ENCODE peak calls at places on chromosomes 1 and 21, in ten cellular contexts. One of them, this sample, is unnamed.

GRCh38 chr1:211928993-211929637 is 98.6 kb upstream of the LPGAT1 start:
- DNase-seq in NCI-H1436: peak; percentile 73
- DNase-seq in myocyte: no peak
- DNase-seq in CD4-positive, alpha-beta memory T cell: no peak
- DNase-seq in activated T-helper 1 cell treated with Interleukin-2 at 50 U/mL for 16 hours: no peak
- DNase-seq in T-helper 2 cell: no peak
- DNase-seq in stimulated activated CD4-positive, alpha-beta T cell treated with anti-CD3 and anti-CD28 coated beads, Interleukin-1b, Interleukin-23, amount 100 ng/mL, for 1 hour: no peak
- DNase-seq in NCI-H1092: no peak
- DNase-seq in psoas muscle: no peak
- DNase-seq in non-pigmented ciliary epithelial cell: no peak
- DNase-seq in this sample: peak; percentile 66

GRCh38 chr1:12369258-12369657 is 139.4 kb downstream of the VPS13D start:
- DNase-seq in NCI-H1436: no peak
- DNase-seq in myocyte: no peak
- DNase-seq in CD4-positive, alpha-beta memory T cell: no peak
- DNase-seq in activated T-helper 1 cell treated with Interleukin-2 at 50 U/mL for 16 hours: no peak
- DNase-seq in T-helper 2 cell: no peak
- DNase-seq in stimulated activated CD4-positive, alpha-beta T cell treated with anti-CD3 and anti-CD28 coated beads, Interleukin-1b, Interleukin-23, amount 100 ng/mL, for 1 hour: no peak
- DNase-seq in NCI-H1092: no peak
- DNase-seq in psoas muscle: no peak
- DNase-seq in non-pigmented ciliary epithelial cell: no peak
- DNase-seq in this sample: no peak

GRCh38 chr1:187047298-187047697 is 218.5 kb downstream of the PLA2G4A start:
- DNase-seq in NCI-H1436: no peak
- DNase-seq in myocyte: no peak
- DNase-seq in CD4-positive, alpha-beta memory T cell: no peak
- DNase-seq in activated T-helper 1 cell treated with Interleukin-2 at 50 U/mL for 16 hours: no peak
- DNase-seq in T-helper 2 cell: no peak
- DNase-seq in stimulated activated CD4-positive, alpha-beta T cell treated with anti-CD3 and anti-CD28 coated beads, Interleukin-1b, Interleukin-23, amount 100 ng/mL, for 1 hour: no peak
- DNase-seq in NCI-H1092: no peak
- DNase-seq in psoas muscle: no peak
- DNase-seq in non-pigmented ciliary epithelial cell: no peak
- DNase-seq in this sample: no peak

GRCh38 chr1:18532390-18533170 is 51.9 kb downstream of the KLHDC7A start:
- DNase-seq in NCI-H1436: no peak
- DNase-seq in myocyte: no peak
- DNase-seq in CD4-positive, alpha-beta memory T cell: no peak
- DNase-seq in activated T-helper 1 cell treated with Interleukin-2 at 50 U/mL for 16 hours: no peak
- DNase-seq in T-helper 2 cell: no peak
- DNase-seq in stimulated activated CD4-positive, alpha-beta T cell treated with anti-CD3 and anti-CD28 coated beads, Interleukin-1b, Interleukin-23, amount 100 ng/mL, for 1 hour: no peak
- DNase-seq in NCI-H1092: no peak
- DNase-seq in psoas muscle: no peak
- DNase-seq in non-pigmented ciliary epithelial cell: no peak
- DNase-seq in this sample: no peak

GRCh38 chr1:91622586-91622985 is 121.9 kb downstream of the CDC7 start:
- DNase-seq in NCI-H1436: no peak
- DNase-seq in myocyte: no peak
- DNase-seq in CD4-positive, alpha-beta memory T cell: no peak
- DNase-seq in activated T-helper 1 cell treated with Interleukin-2 at 50 U/mL for 16 hours: no peak
- DNase-seq in T-helper 2 cell: no peak
- DNase-seq in stimulated activated CD4-positive, alpha-beta T cell treated with anti-CD3 and anti-CD28 coated beads, Interleukin-1b, Interleukin-23, amount 100 ng/mL, for 1 hour: no peak
- DNase-seq in NCI-H1092: no peak
- DNase-seq in psoas muscle: peak; percentile 64
- DNase-seq in non-pigmented ciliary epithelial cell: no peak
- DNase-seq in this sample: no peak

GRCh38 chr1:101316276-101316675 is 79.5 kb downstream of the S1PR1 start:
- DNase-seq in NCI-H1436: no peak
- DNase-seq in myocyte: peak; percentile 33
- DNase-seq in CD4-positive, alpha-beta memory T cell: no peak
- DNase-seq in activated T-helper 1 cell treated with Interleukin-2 at 50 U/mL for 16 hours: no peak
- DNase-seq in T-helper 2 cell: no peak
- DNase-seq in stimulated activated CD4-positive, alpha-beta T cell treated with anti-CD3 and anti-CD28 coated beads, Interleukin-1b, Interleukin-23, amount 100 ng/mL, for 1 hour: no peak
- DNase-seq in NCI-H1092: peak; percentile 46
- DNase-seq in psoas muscle: no peak
- DNase-seq in non-pigmented ciliary epithelial cell: no peak
- DNase-seq in this sample: no peak

GRCh38 chr1:160795951-160796383 is at the start of gene LY9:
- DNase-seq in NCI-H1436: no peak
- DNase-seq in myocyte: peak; percentile 20
- DNase-seq in CD4-positive, alpha-beta memory T cell: peak; percentile 96
- DNase-seq in activated T-helper 1 cell treated with Interleukin-2 at 50 U/mL for 16 hours: peak; percentile 62
- DNase-seq in T-helper 2 cell: peak; percentile 99
- DNase-seq in stimulated activated CD4-positive, alpha-beta T cell treated with anti-CD3 and anti-CD28 coated beads, Interleukin-1b, Interleukin-23, amount 100 ng/mL, for 1 hour: peak; percentile 72
- DNase-seq in NCI-H1092: no peak
- DNase-seq in psoas muscle: no peak
- DNase-seq in non-pigmented ciliary epithelial cell: no peak
- DNase-seq in this sample: no peak

GRCh38 chr1:179310721-179311120 is 17.1 kb downstream of the SOAT1 start:
- DNase-seq in NCI-H1436: no peak
- DNase-seq in myocyte: peak; percentile 27
- DNase-seq in CD4-positive, alpha-beta memory T cell: no peak
- DNase-seq in activated T-helper 1 cell treated with Interleukin-2 at 50 U/mL for 16 hours: no peak
- DNase-seq in T-helper 2 cell: no peak
- DNase-seq in stimulated activated CD4-positive, alpha-beta T cell treated with anti-CD3 and anti-CD28 coated beads, Interleukin-1b, Interleukin-23, amount 100 ng/mL, for 1 hour: no peak
- DNase-seq in NCI-H1092: no peak
- DNase-seq in psoas muscle: no peak
- DNase-seq in non-pigmented ciliary epithelial cell: peak; percentile 72
- DNase-seq in this sample: no peak

GRCh38 chr1:170583186-170583585 is 51.2 kb downstream of the GORAB start:
- DNase-seq in NCI-H1436: no peak
- DNase-seq in myocyte: no peak
- DNase-seq in CD4-positive, alpha-beta memory T cell: no peak
- DNase-seq in activated T-helper 1 cell treated with Interleukin-2 at 50 U/mL for 16 hours: no peak
- DNase-seq in T-helper 2 cell: no peak
- DNase-seq in stimulated activated CD4-positive, alpha-beta T cell treated with anti-CD3 and anti-CD28 coated beads, Interleukin-1b, Interleukin-23, amount 100 ng/mL, for 1 hour: no peak
- DNase-seq in NCI-H1092: no peak
- DNase-seq in psoas muscle: no peak
- DNase-seq in non-pigmented ciliary epithelial cell: no peak
- DNase-seq in this sample: no peak

GRCh38 chr21:33080776-33081175 is 10.8 kb downstream of the OLIG1 start:
- DNase-seq in NCI-H1436: no peak
- DNase-seq in myocyte: peak; percentile 55
- DNase-seq in CD4-positive, alpha-beta memory T cell: no peak
- DNase-seq in activated T-helper 1 cell treated with Interleukin-2 at 50 U/mL for 16 hours: no peak
- DNase-seq in T-helper 2 cell: no peak
- DNase-seq in stimulated activated CD4-positive, alpha-beta T cell treated with anti-CD3 and anti-CD28 coated beads, Interleukin-1b, Interleukin-23, amount 100 ng/mL, for 1 hour: no peak
- DNase-seq in NCI-H1092: no peak
- DNase-seq in psoas muscle: no peak
- DNase-seq in non-pigmented ciliary epithelial cell: no peak
- DNase-seq in this sample: no peak

GRCh38 chr1:6140413-6140812 is 39.7 kb downstream of the CHD5 start:
- DNase-seq in NCI-H1436: no peak
- DNase-seq in myocyte: no peak
- DNase-seq in CD4-positive, alpha-beta memory T cell: no peak
- DNase-seq in activated T-helper 1 cell treated with Interleukin-2 at 50 U/mL for 16 hours: no peak
- DNase-seq in T-helper 2 cell: no peak
- DNase-seq in stimulated activated CD4-positive, alpha-beta T cell treated with anti-CD3 and anti-CD28 coated beads, Interleukin-1b, Interleukin-23, amount 100 ng/mL, for 1 hour: no peak
- DNase-seq in NCI-H1092: no peak
- DNase-seq in psoas muscle: no peak
- DNase-seq in non-pigmented ciliary epithelial cell: no peak
- DNase-seq in this sample: no peak

GRCh38 chr21:45466330-45467220 is 61.6 kb downstream of the COL18A1 start:
- DNase-seq in NCI-H1436: no peak
- DNase-seq in myocyte: peak; percentile 57
- DNase-seq in CD4-positive, alpha-beta memory T cell: no peak
- DNase-seq in activated T-helper 1 cell treated with Interleukin-2 at 50 U/mL for 16 hours: no peak
- DNase-seq in T-helper 2 cell: no peak
- DNase-seq in stimulated activated CD4-positive, alpha-beta T cell treated with anti-CD3 and anti-CD28 coated beads, Interleukin-1b, Interleukin-23, amount 100 ng/mL, for 1 hour: no peak
- DNase-seq in NCI-H1092: no peak
- DNase-seq in psoas muscle: peak; percentile 10
- DNase-seq in non-pigmented ciliary epithelial cell: no peak
- DNase-seq in this sample: no peak

GRCh38 chr1:6459850-6460265 is 6.1 kb downstream of the TNFRSF25 start:
- DNase-seq in NCI-H1436: no peak
- DNase-seq in myocyte: no peak
- DNase-seq in CD4-positive, alpha-beta memory T cell: peak; percentile 74
- DNase-seq in activated T-helper 1 cell treated with Interleukin-2 at 50 U/mL for 16 hours: peak; percentile 58
- DNase-seq in T-helper 2 cell: peak; percentile 65
- DNase-seq in stimulated activated CD4-positive, alpha-beta T cell treated with anti-CD3 and anti-CD28 coated beads, Interleukin-1b, Interleukin-23, amount 100 ng/mL, for 1 hour: peak; percentile 47
- DNase-seq in NCI-H1092: no peak
- DNase-seq in psoas muscle: no peak
- DNase-seq in non-pigmented ciliary epithelial cell: no peak
- DNase-seq in this sample: no peak

GRCh38 chr1:31551206-31551605 is 25.1 kb upstream of the TINAGL1 start:
- DNase-seq in NCI-H1436: no peak
- DNase-seq in myocyte: no peak
- DNase-seq in CD4-positive, alpha-beta memory T cell: no peak
- DNase-seq in activated T-helper 1 cell treated with Interleukin-2 at 50 U/mL for 16 hours: no peak
- DNase-seq in T-helper 2 cell: no peak
- DNase-seq in stimulated activated CD4-positive, alpha-beta T cell treated with anti-CD3 and anti-CD28 coated beads, Interleukin-1b, Interleukin-23, amount 100 ng/mL, for 1 hour: no peak
- DNase-seq in NCI-H1092: no peak
- DNase-seq in psoas muscle: no peak
- DNase-seq in non-pigmented ciliary epithelial cell: no peak
- DNase-seq in this sample: no peak

GRCh38 chr1:12666141-12666735 is 22.4 kb downstream of the AADACL4 start:
- DNase-seq in NCI-H1436: no peak
- DNase-seq in myocyte: no peak
- DNase-seq in CD4-positive, alpha-beta memory T cell: no peak
- DNase-seq in activated T-helper 1 cell treated with Interleukin-2 at 50 U/mL for 16 hours: no peak
- DNase-seq in T-helper 2 cell: no peak
- DNase-seq in stimulated activated CD4-positive, alpha-beta T cell treated with anti-CD3 and anti-CD28 coated beads, Interleukin-1b, Interleukin-23, amount 100 ng/mL, for 1 hour: no peak
- DNase-seq in NCI-H1092: no peak
- DNase-seq in psoas muscle: no peak
- DNase-seq in non-pigmented ciliary epithelial cell: no peak
- DNase-seq in this sample: no peak

GRCh38 chr1:172832332-172832731 is 173.4 kb downstream of the FASLG start:
- DNase-seq in NCI-H1436: no peak
- DNase-seq in myocyte: no peak
- DNase-seq in CD4-positive, alpha-beta memory T cell: no peak
- DNase-seq in activated T-helper 1 cell treated with Interleukin-2 at 50 U/mL for 16 hours: no peak
- DNase-seq in T-helper 2 cell: no peak
- DNase-seq in stimulated activated CD4-positive, alpha-beta T cell treated with anti-CD3 and anti-CD28 coated beads, Interleukin-1b, Interleukin-23, amount 100 ng/mL, for 1 hour: no peak
- DNase-seq in NCI-H1092: no peak
- DNase-seq in psoas muscle: no peak
- DNase-seq in non-pigmented ciliary epithelial cell: no peak
- DNase-seq in this sample: no peak

GRCh38 chr1:12434174-12434573 is 183.8 kb downstream of the DHRS3 start:
- DNase-seq in NCI-H1436: no peak
- DNase-seq in myocyte: peak; percentile 90
- DNase-seq in CD4-positive, alpha-beta memory T cell: peak; percentile 41
- DNase-seq in activated T-helper 1 cell treated with Interleukin-2 at 50 U/mL for 16 hours: peak; percentile 23
- DNase-seq in T-helper 2 cell: peak; percentile 88
- DNase-seq in stimulated activated CD4-positive, alpha-beta T cell treated with anti-CD3 and anti-CD28 coated beads, Interleukin-1b, Interleukin-23, amount 100 ng/mL, for 1 hour: no peak
- DNase-seq in NCI-H1092: no peak
- DNase-seq in psoas muscle: no peak
- DNase-seq in non-pigmented ciliary epithelial cell: peak; percentile 83
- DNase-seq in this sample: no peak

GRCh38 chr1:112522621-112523020 is 13.9 kb downstream of the WNT2B start:
- DNase-seq in NCI-H1436: no peak
- DNase-seq in myocyte: peak; percentile 98
- DNase-seq in CD4-positive, alpha-beta memory T cell: no peak
- DNase-seq in activated T-helper 1 cell treated with Interleukin-2 at 50 U/mL for 16 hours: no peak
- DNase-seq in T-helper 2 cell: no peak
- DNase-seq in stimulated activated CD4-positive, alpha-beta T cell treated with anti-CD3 and anti-CD28 coated beads, Interleukin-1b, Interleukin-23, amount 100 ng/mL, for 1 hour: no peak
- DNase-seq in NCI-H1092: no peak
- DNase-seq in psoas muscle: no peak
- DNase-seq in non-pigmented ciliary epithelial cell: peak; percentile 94
- DNase-seq in this sample: no peak

GRCh38 chr1:2134604-2135307 is 59.8 kb downstream of the FAAP20 start:
- DNase-seq in NCI-H1436: no peak
- DNase-seq in myocyte: no peak
- DNase-seq in CD4-positive, alpha-beta memory T cell: no peak
- DNase-seq in activated T-helper 1 cell treated with Interleukin-2 at 50 U/mL for 16 hours: no peak
- DNase-seq in T-helper 2 cell: no peak
- DNase-seq in stimulated activated CD4-positive, alpha-beta T cell treated with anti-CD3 and anti-CD28 coated beads, Interleukin-1b, Interleukin-23, amount 100 ng/mL, for 1 hour: no peak
- DNase-seq in NCI-H1092: no peak
- DNase-seq in psoas muscle: peak; percentile 13
- DNase-seq in non-pigmented ciliary epithelial cell: no peak
- DNase-seq in this sample: no peak

GRCh38 chr1:225493591-225494246 is 65.9 kb upstream of the LBR start:
- DNase-seq in NCI-H1436: no peak
- DNase-seq in myocyte: no peak
- DNase-seq in CD4-positive, alpha-beta memory T cell: no peak
- DNase-seq in activated T-helper 1 cell treated with Interleukin-2 at 50 U/mL for 16 hours: no peak
- DNase-seq in T-helper 2 cell: no peak
- DNase-seq in stimulated activated CD4-positive, alpha-beta T cell treated with anti-CD3 and anti-CD28 coated beads, Interleukin-1b, Interleukin-23, amount 100 ng/mL, for 1 hour: no peak
- DNase-seq in NCI-H1092: no peak
- DNase-seq in psoas muscle: no peak
- DNase-seq in non-pigmented ciliary epithelial cell: no peak
- DNase-seq in this sample: no peak

GRCh38 chr1:75797606-75798216 is 1.0 kb downstream of the MSH4 start:
- DNase-seq in NCI-H1436: no peak
- DNase-seq in myocyte: no peak
- DNase-seq in CD4-positive, alpha-beta memory T cell: no peak
- DNase-seq in activated T-helper 1 cell treated with Interleukin-2 at 50 U/mL for 16 hours: no peak
- DNase-seq in T-helper 2 cell: no peak
- DNase-seq in stimulated activated CD4-positive, alpha-beta T cell treated with anti-CD3 and anti-CD28 coated beads, Interleukin-1b, Interleukin-23, amount 100 ng/mL, for 1 hour: no peak
- DNase-seq in NCI-H1092: no peak
- DNase-seq in psoas muscle: no peak
- DNase-seq in non-pigmented ciliary epithelial cell: no peak
- DNase-seq in this sample: no peak

GRCh38 chr1:116911779-116912469 is 2.2 kb downstream of the PTGFRN start:
- DNase-seq in NCI-H1436: no peak
- DNase-seq in myocyte: no peak
- DNase-seq in CD4-positive, alpha-beta memory T cell: no peak
- DNase-seq in activated T-helper 1 cell treated with Interleukin-2 at 50 U/mL for 16 hours: no peak
- DNase-seq in T-helper 2 cell: no peak
- DNase-seq in stimulated activated CD4-positive, alpha-beta T cell treated with anti-CD3 and anti-CD28 coated beads, Interleukin-1b, Interleukin-23, amount 100 ng/mL, for 1 hour: no peak
- DNase-seq in NCI-H1092: no peak
- DNase-seq in psoas muscle: no peak
- DNase-seq in non-pigmented ciliary epithelial cell: no peak
- DNase-seq in this sample: no peak

This sample was measured in HT-29.